ENCODE peak calls at places on chromosomes 16 and 17, in ten cellular contexts. N is substantia nigra, I is pancreas, Z is upper lobe of left lung, A is kidney, W is endodermal cell, D is GM23248, V is dorsolateral prefrontal cortex, H is gastrocnemius medialis, P is SJCRH30. K is an unnamed sample.

GRCh38 chr16:49838639-49839461 is 17.1 kb downstream of the ZNF423 start:
- DNase-seq in N (peak), I (no peak), Z (peak), A (no peak), W (peak), D (no peak), V (peak), H (no peak), P (no peak), K (no peak)

GRCh38 chr17:29827179-29827578 is 102.8 kb downstream of the SSH2 start:
- DNase-seq in N (no peak), I (no peak), Z (no peak), A (no peak), W (no peak), D (no peak), V (no peak), H (no peak), P (no peak), K (no peak)

GRCh38 chr16:51228097-51228659 is 77.1 kb upstream of the SALL1 start:
- DNase-seq in N (no peak), I (no peak), Z (no peak), A (no peak), W (no peak), D (no peak), V (no peak), H (no peak), P (no peak), K (no peak)

GRCh38 chr17:49984776-49985175 is 10.2 kb downstream of the DLX3 start:
- DNase-seq in N (no peak), I (no peak), Z (no peak), A (peak), W (no peak), D (no peak), V (no peak), H (no peak), P (no peak), K (no peak)

GRCh38 chr17:54899721-54900456 is 763 bp upstream of the TOM1L1 start:
- DNase-seq in N (no peak), I (no peak), Z (no peak), A (no peak), W (peak), D (no peak), V (peak), H (no peak), P (no peak), K (no peak)

GRCh38 chr16:65510850-65511249 is 389.0 kb upstream of the CDH11 start:
- DNase-seq in N (no peak), I (no peak), Z (no peak), A (no peak), W (peak), D (no peak), V (no peak), H (no peak), P (peak), K (no peak)

GRCh38 chr17:82547981-82548380 is 28.4 kb downstream of the FOXK2 start:
- DNase-seq in N (no peak), I (no peak), Z (no peak), A (no peak), W (no peak), D (no peak), V (no peak), H (no peak), P (no peak), K (no peak)

GRCh38 chr17:48555616-48556533 is 11.0 kb upstream of the HOXB2 start:
- DNase-seq in N (no peak), I (no peak), Z (peak), A (peak), W (peak), D (peak), V (no peak), H (no peak), P (peak), K (no peak)

GRCh38 chr17:74671031-74671771 is 41.5 kb downstream of the CD300LF start:
- DNase-seq in N (peak), I (peak), Z (peak), A (peak), W (peak), D (peak), V (peak), H (peak), P (peak), K (peak)

GRCh38 chr17:64202683-64203430 is 60.2 kb downstream of the TEX2 start:
- DNase-seq in N (peak), I (no peak), Z (no peak), A (no peak), W (no peak), D (peak), V (peak), H (peak), P (peak), K (peak)

GRCh38 chr16:29644338-29644857 is 18.6 kb upstream of the SPN start:
- DNase-seq in N (peak), I (no peak), Z (no peak), A (no peak), W (no peak), D (no peak), V (no peak), H (no peak), P (no peak), K (no peak)

GRCh38 chr16:50711040-50711439 is 17.6 kb downstream of the NOD2 start:
- DNase-seq in N (no peak), I (no peak), Z (peak), A (no peak), W (no peak), D (no peak), V (no peak), H (no peak), P (no peak), K (no peak)

GRCh38 chr17:48483471-48484131 is 47.2 kb downstream of the HOXB1 start:
- DNase-seq in N (no peak), I (no peak), Z (no peak), A (peak), W (peak), D (peak), V (no peak), H (no peak), P (peak), K (no peak)

GRCh38 chr17:65222216-65222738 is 85.1 kb downstream of the RGS9 start:
- DNase-seq in N (no peak), I (no peak), Z (no peak), A (no peak), W (no peak), D (peak), V (no peak), H (no peak), P (no peak), K (no peak)

GRCh38 chr17:75535119-75535537 is 9.6 kb downstream of the LLGL2 start:
- DNase-seq in N (no peak), I (no peak), Z (peak), A (no peak), W (no peak), D (no peak), V (no peak), H (no peak), P (no peak), K (no peak)

GRCh38 chr17:2697611-2698162 is 13.9 kb downstream of the CLUH start:
- DNase-seq in N (no peak), I (no peak), Z (peak), A (peak), W (peak), D (no peak), V (no peak), H (no peak), P (no peak), K (no peak)

GRCh38 chr17:57338257-57338919 is 82.1 kb downstream of the MSI2 start:
- DNase-seq in N (no peak), I (no peak), Z (no peak), A (no peak), W (no peak), D (no peak), V (no peak), H (no peak), P (no peak), K (no peak)
- H3K27ac ChIP-seq in N (no peak), I (no peak), Z (no peak), A (no peak), W (peak), D (no peak), V (peak), H (peak), P (no peak), K (no peak)

GRCh38 chr17:81429353-81429774 is 34.1 kb downstream of the BAHCC1 start:
- DNase-seq in N (peak), I (peak), Z (peak), A (peak), W (no peak), D (peak), V (peak), H (no peak), P (peak), K (peak)

GRCh38 chr17:81429813-81430510 is 34.7 kb downstream of the BAHCC1 start:
- DNase-seq in N (peak), I (no peak), Z (peak), A (no peak), W (peak), D (peak), V (no peak), H (no peak), P (peak), K (peak)

GRCh38 chr17:81428521-81428920 is 33.3 kb downstream of the BAHCC1 start:
- DNase-seq in N (no peak), I (no peak), Z (peak), A (no peak), W (no peak), D (no peak), V (no peak), H (no peak), P (peak), K (no peak)

GRCh38 chr17:81428121-81428515 is 32.9 kb downstream of the BAHCC1 start:
- DNase-seq in N (peak), I (no peak), Z (peak), A (no peak), W (no peak), D (peak), V (no peak), H (no peak), P (peak), K (peak)

GRCh38 chr17:81428945-81429344 is 33.7 kb downstream of the BAHCC1 start:
- DNase-seq in N (no peak), I (peak), Z (no peak), A (no peak), W (no peak), D (no peak), V (no peak), H (no peak), P (no peak), K (no peak)
- H3K27ac ChIP-seq in N (peak), I (no peak), Z (no peak), A (no peak), W (no peak), D (no peak), V (peak), H (peak), P (no peak), K (no peak)

GRCh38 chr17:80277751-80278671 is 17.4 kb downstream of the RNF213 start:
- DNase-seq in N (peak), I (no peak), Z (peak), A (peak), W (no peak), D (no peak), V (no peak), H (no peak), P (no peak), K (no peak)
- H3K27ac ChIP-seq in N (no peak), I (no peak), Z (peak), A (peak), W (no peak), D (no peak), V (no peak), H (no peak), P (no peak), K (no peak)

DNA sequence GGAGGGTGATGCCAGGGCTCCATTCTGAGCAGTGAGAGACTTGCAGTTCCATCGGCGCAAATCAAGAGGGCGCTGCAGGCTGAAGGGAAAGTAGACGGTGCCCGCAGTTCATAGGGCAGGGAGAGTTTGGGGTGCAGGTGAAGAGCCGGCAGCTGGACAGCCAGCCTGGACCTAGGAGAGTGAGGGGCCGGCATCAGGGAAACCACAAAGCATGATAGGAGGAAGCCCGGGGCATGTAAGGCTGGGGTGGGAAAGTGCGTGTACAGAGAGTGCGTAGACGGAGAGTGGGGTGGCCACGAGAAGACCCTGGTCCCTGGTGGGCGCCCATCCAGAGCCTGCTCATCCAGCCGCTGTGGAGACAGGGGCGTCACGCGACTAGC is 101.1 kb upstream of the CHMP6 start:
- DNase-seq in N (no peak), I (no peak), Z (no peak), A (peak), W (no peak), D (no peak), V (no peak), H (no peak), P (no peak), K (no peak)
- H3K27ac ChIP-seq in N (no peak), I (no peak), Z (no peak), A (no peak), W (no peak), D (peak), V (no peak), H (no peak), P (peak), K (no peak)

GRCh38 chr17:57174591-57174990 is 81.7 kb upstream of the MSI2 start:
- DNase-seq in N (no peak), I (no peak), Z (no peak), A (no peak), W (no peak), D (no peak), V (no peak), H (no peak), P (no peak), K (no peak)
- H3K27ac ChIP-seq in N (no peak), I (no peak), Z (no peak), A (no peak), W (no peak), D (no peak), V (no peak), H (no peak), P (no peak), K (no peak)

DNA sequence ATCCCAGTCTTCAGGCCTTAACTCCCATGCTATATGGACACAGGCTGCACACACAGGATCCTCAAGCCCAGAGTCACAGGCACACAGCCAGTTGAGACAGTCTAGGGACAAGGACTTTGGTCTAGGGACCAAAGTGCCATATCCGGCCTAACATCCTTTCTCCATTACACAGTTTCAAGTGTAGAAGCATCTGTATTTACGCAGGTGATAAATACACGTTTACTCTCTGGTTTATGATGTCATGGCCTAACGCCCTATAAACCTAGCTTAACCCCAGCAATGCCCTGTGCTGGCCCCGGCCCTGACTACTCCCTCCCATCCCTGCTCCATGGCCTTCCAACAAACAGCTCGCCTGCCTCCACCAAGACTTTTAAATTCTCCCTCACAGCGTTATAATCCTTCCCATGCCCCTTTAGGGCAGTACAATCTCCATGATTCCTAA is 17.1 kb downstream of the CUEDC1 start:
- DNase-seq in N (no peak), I (no peak), Z (no peak), A (no peak), W (no peak), D (no peak), V (no peak), H (no peak), P (no peak), K (no peak)
- H3K27ac ChIP-seq in N (peak), I (no peak), Z (peak), A (peak), W (peak), D (no peak), V (peak), H (peak), P (no peak), K (peak)

GRCh38 chr17:7045492-7046126 is 1.7 kb upstream of the SLC16A11 start:
- DNase-seq in N (peak), I (peak), Z (no peak), A (no peak), W (peak), D (peak), V (peak), H (no peak), P (no peak), K (no peak)

GRCh38 chr17:7042507-7043194 is 1.2 kb downstream of the SLC16A11 start:
- DNase-seq in N (no peak), I (no peak), Z (peak), A (no peak), W (peak), D (no peak), V (peak), H (no peak), P (no peak), K (no peak)

GRCh38 chr17:7043544-7044268 is at the start of gene SLC16A11:
- DNase-seq in N (no peak), I (peak), Z (peak), A (peak), W (peak), D (peak), V (peak), H (no peak), P (peak), K (no peak)

GRCh38 chr17:7041607-7042506 is 2.0 kb downstream of the SLC16A11 start:
- DNase-seq in N (no peak), I (no peak), Z (peak), A (no peak), W (peak), D (no peak), V (no peak), H (no peak), P (no peak), K (no peak)

DNA sequence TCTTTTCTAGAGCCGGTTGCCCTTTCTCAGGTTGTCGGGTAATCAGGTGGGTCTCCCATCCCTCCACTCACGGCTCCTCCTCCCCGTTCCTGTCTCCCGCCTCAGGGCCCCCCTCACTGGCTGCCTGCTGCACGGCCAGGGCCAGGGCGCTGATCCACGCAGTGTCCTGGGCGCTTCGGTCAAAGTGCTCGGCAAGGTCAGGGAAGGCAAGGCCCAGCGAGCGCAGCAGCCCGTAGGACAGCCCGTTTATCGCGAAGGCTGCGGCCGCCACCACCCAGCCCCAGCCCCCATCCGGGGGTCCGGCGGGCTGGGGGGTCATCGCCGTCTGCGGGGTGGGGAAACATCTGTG is 723 bp downstream of the SLC16A11 start:
- DNase-seq in N (no peak), I (no peak), Z (no peak), A (no peak), W (no peak), D (no peak), V (no peak), H (no peak), P (no peak), K (no peak)
- H3K27ac ChIP-seq in N (no peak), I (peak), Z (peak), A (no peak), W (no peak), D (no peak), V (no peak), H (peak), P (no peak), K (no peak)

GRCh38 chr16:3838600-3839401 is 41.7 kb downstream of the CREBBP start:
- DNase-seq in N (no peak), I (no peak), Z (no peak), A (no peak), W (no peak), D (peak), V (no peak), H (no peak), P (no peak), K (no peak)
- H3K27ac ChIP-seq in N (no peak), I (no peak), Z (no peak), A (no peak), W (no peak), D (no peak), V (no peak), H (no peak), P (no peak), K (no peak)